ENCODE peak calls at places on chromosomes 13 and 19, in seven cellular contexts. N is GM04503, O is cardiac fibroblast, A is PC-3, P is choroid plexus epithelial cell, B is memory B cell, C is hypothalamus. L is an unnamed sample.

GRCh38 chr19:28542394-28543243 is 670.3 kb downstream of the UQCRFS1 start:
- DNase-seq in C (no peak), P (no peak), N (no peak), O (no peak), B (no peak), A (no peak), L (no peak)

GRCh38 chr13:100721885-100722512 is 47.4 kb upstream of the TMTC4 start:
- DNase-seq in P (peak; percentile 72), B (peak; percentile 35), N (no peak), C (peak; percentile 4), A (peak; percentile 63), O (peak; percentile 54), L (peak; percentile 75)

GRCh38 chr13:44818428-44818827 is 170.8 kb downstream of the NUFIP1 start:
- DNase-seq in N (no peak), C (no peak), P (peak; percentile 65), A (peak; percentile 30), B (no peak), O (peak; percentile 45), L (peak; percentile 50)

GRCh38 chr13:109158383-109158782 is 529.0 kb downstream of the MYO16 start:
- DNase-seq in N (no peak), C (no peak), B (no peak), P (no peak), A (peak; percentile 69), O (no peak), L (no peak)

GRCh38 chr19:30029721-30030510 is 87.9 kb downstream of the URI1 start:
- DNase-seq in A (peak; percentile 91), N (no peak), C (no peak), B (no peak), P (peak; percentile 31), O (no peak), L (no peak)

GRCh38 chr19:13839193-13839937 is 37.6 kb upstream of the NANOS3 start:
- DNase-seq in N (no peak), P (peak; percentile 75), A (peak; percentile 94), B (peak; percentile 74), O (peak; percentile 87), C (no peak), L (no peak)

GRCh38 chr13:45784755-45785675 is 66.5 kb downstream of the SIAH3 start:
- DNase-seq in N (no peak), A (no peak), C (no peak), O (no peak), P (no peak), B (no peak), L (no peak)

GRCh38 chr19:1648926-1649541 is 3.4 kb downstream of the TCF3 start:
- DNase-seq in P (no peak), O (no peak), C (no peak), B (peak; percentile 60), A (no peak), N (no peak), L (no peak)

GRCh38 chr19:51034704-51035103 is at the start of gene KLK12:
- DNase-seq in B (no peak), N (no peak), C (no peak), P (no peak), O (no peak), A (no peak), L (no peak)

GRCh38 chr13:99215466-99215865 is 14.8 kb downstream of the UBAC2 start:
- DNase-seq in P (no peak), N (no peak), O (no peak), B (no peak), A (no peak), C (no peak), L (no peak)

GRCh38 chr13:87147076-87147475 is 524.1 kb upstream of the SLITRK5 start:
- DNase-seq in P (peak; percentile 46), N (no peak), C (no peak), A (peak; percentile 1), B (no peak), O (no peak), L (no peak)

GRCh38 chr13:50678464-50679162 is 164.9 kb downstream of the DLEU7 start:
- DNase-seq in O (peak; percentile 48), A (peak; percentile 52), P (peak; percentile 85), C (no peak), B (no peak), N (peak; percentile 93), L (no peak)

GRCh38 chr13:74575729-74576125 is 441.5 kb upstream of the KLF12 start:
- DNase-seq in O (peak; percentile 67), N (no peak), C (peak; percentile 3), P (peak; percentile 43), A (peak; percentile 49), B (no peak), L (no peak)

GRCh38 chr13:26007774-26008173 is 44.0 kb downstream of the SHISA2 start:
- DNase-seq in N (no peak), C (no peak), O (no peak), B (no peak), A (peak; percentile 25), P (peak; percentile 31), L (no peak)

GRCh38 chr13:94548382-94549240 is 47.3 kb downstream of the TGDS start:
- DNase-seq in P (peak; percentile 55), O (peak; percentile 51), N (peak; percentile 10), B (no peak), A (peak; percentile 46), C (peak; percentile 47), L (no peak)

GRCh38 chr13:77599351-77599750 is 63.8 kb downstream of the SCEL start:
- DNase-seq in O (no peak), A (no peak), B (no peak), C (no peak), N (no peak), P (no peak), L (no peak)

GRCh38 chr19:58274771-58275199 is 4.0 kb upstream of the ZNF8 start:
- DNase-seq in P (peak; percentile 20), O (no peak), C (no peak), N (no peak), B (no peak), A (peak; percentile 83), L (no peak)

GRCh38 chr13:39538826-39539555 is 64.0 kb downstream of the LHFPL6 start:
- DNase-seq in N (no peak), O (no peak), P (peak; percentile 26), C (no peak), A (peak; percentile 42), B (no peak), L (no peak)

GRCh38 chr19:2770055-2771013 is 12.7 kb downstream of the SGTA start:
- DNase-seq in P (peak; percentile 45), B (no peak), A (no peak), N (no peak), C (peak; percentile 21), O (peak; percentile 75), L (no peak)

GRCh38 chr13:94712287-94712811 is at the start of gene SOX21:
- DNase-seq in P (no peak), A (peak; percentile 71), C (no peak), N (no peak), B (no peak), O (peak; percentile 5), L (no peak)

GRCh38 chr19:8238251-8238650 is 29.1 kb downstream of the CERS4 start:
- DNase-seq in B (no peak), N (no peak), A (no peak), P (no peak), O (no peak), C (no peak), L (no peak)

GRCh38 chr13:23710366-23710765 is 140.2 kb downstream of the TNFRSF19 start:
- DNase-seq in C (no peak), B (no peak), N (no peak), O (no peak), A (no peak), P (no peak), L (no peak)

GRCh38 chr13:108408670-108409069 is 139.2 kb downstream of the TNFSF13B start:
- DNase-seq in O (no peak), B (no peak), N (no peak), P (no peak), A (no peak), C (no peak), L (no peak)

GRCh38 chr19:2735374-2735773 is 4.4 kb downstream of the SLC39A3 start:
- DNase-seq in C (no peak), O (no peak), A (no peak), N (no peak), B (no peak), P (no peak), L (no peak)

GRCh38 chr19:48925240-48925843 is 8.2 kb upstream of the DHDH start:
- DNase-seq in N (peak; percentile 62), O (peak; percentile 67), P (peak; percentile 13), B (no peak), C (no peak), A (peak; percentile 67), L (no peak)

GRCh38 chr19:4624733-4625362 is 14.5 kb upstream of the TNFAIP8L1 start:
- DNase-seq in P (no peak), N (no peak), O (peak; percentile 40), C (no peak), A (peak; percentile 49), B (no peak), L (peak; percentile 48)

GRCh38 chr13:43221611-43222010 is 198.2 kb downstream of the DNAJC15 start:
- DNase-seq in P (no peak), C (no peak), N (no peak), O (no peak), B (no peak), A (no peak), L (no peak)

GRCh38 chr13:35600137-35600536 is 123.6 kb upstream of the MAB21L1 start:
- DNase-seq in B (no peak), O (peak; percentile 4), A (no peak), N (peak; percentile 21), P (peak; percentile 37), C (no peak), L (no peak)

L was measured in Caco-2.